ENCODE peak calls at places on chromosomes 3 and 15, in five cellular contexts. One of them, this sample, is unnamed.

GRCh38 chr3:23055733-23056376 is 147.3 kb upstream of the UBE2E2 start:
- DNase-seq in H1: no peak
- DNase-seq in A549: no peak
- DNase-seq in HepG2: no peak
- DNase-seq in K562: no peak
- DNase-seq in this sample: no peak

GRCh38 chr15:72365844-72366243 is 10.0 kb downstream of the HEXA start:
- DNase-seq in A549: no peak
- DNase-seq in H1: no peak
- DNase-seq in HepG2: no peak
- DNase-seq in K562: no peak
- DNase-seq in this sample: no peak

GRCh38 chr3:119731545-119732343 is 28.9 kb downstream of the CFAP91 start:
- DNase-seq in K562: peak; percentile 10
- DNase-seq in HepG2: no peak
- DNase-seq in A549: no peak
- DNase-seq in H1: no peak
- DNase-seq in this sample: peak; percentile 84

GRCh38 chr15:60854858-60855568 is 374.1 kb downstream of the RORA start:
- DNase-seq in H1: no peak
- DNase-seq in HepG2: no peak
- DNase-seq in A549: no peak
- DNase-seq in K562: no peak
- DNase-seq in this sample: no peak

GRCh38 chr3:102443021-102443420 is 8.2 kb downstream of the ZPLD1 start:
- DNase-seq in A549: no peak
- DNase-seq in HepG2: no peak
- DNase-seq in K562: no peak
- DNase-seq in H1: no peak
- DNase-seq in this sample: no peak

GRCh38 chr3:78707094-78707493 is 1060.7 kb downstream of the ROBO1 start:
- DNase-seq in H1: no peak
- DNase-seq in HepG2: no peak
- DNase-seq in A549: no peak
- DNase-seq in K562: no peak
- DNase-seq in this sample: no peak

GRCh38 chr3:77887611-77888010 is 847.7 kb downstream of the ROBO2 start:
- DNase-seq in K562: no peak
- DNase-seq in A549: no peak
- DNase-seq in H1: no peak
- DNase-seq in HepG2: no peak
- DNase-seq in this sample: no peak

GRCh38 chr15:42491540-42492225 is 742 bp upstream of the ZNF106 start:
- DNase-seq in A549: peak; percentile 30
- DNase-seq in HepG2: peak; percentile 27
- DNase-seq in K562: no peak
- DNase-seq in H1: no peak
- DNase-seq in this sample: no peak

GRCh38 chr3:44926172-44926571 is 49.8 kb downstream of the ZDHHC3 start:
- DNase-seq in HepG2: no peak
- DNase-seq in H1: no peak
- DNase-seq in A549: no peak
- DNase-seq in K562: peak; percentile 23
- DNase-seq in this sample: no peak

GRCh38 chr15:97009036-97009555 is 678.6 kb downstream of the NR2F2 start:
- DNase-seq in HepG2: no peak
- DNase-seq in H1: no peak
- DNase-seq in K562: no peak
- DNase-seq in A549: no peak
- DNase-seq in this sample: no peak

GRCh38 chr3:197750863-197751737 is 1.4 kb downstream of the FYTTD1 start:
- DNase-seq in HepG2: no peak
- DNase-seq in A549: peak; percentile 31
- DNase-seq in K562: peak; percentile 59
- DNase-seq in H1: no peak
- DNase-seq in this sample: peak; percentile 57

GRCh38 chr3:182259579-182259978 is 533.7 kb upstream of the ATP11B start:
- DNase-seq in HepG2: no peak
- DNase-seq in K562: no peak
- DNase-seq in H1: peak; percentile 54
- DNase-seq in A549: no peak
- DNase-seq in this sample: peak; percentile 23

GRCh38 chr3:109050591-109051167 is 67.3 kb downstream of the MORC1 start:
- DNase-seq in A549: peak; percentile 56
- DNase-seq in HepG2: peak; percentile 3
- DNase-seq in K562: peak; percentile 20
- DNase-seq in H1: no peak
- DNase-seq in this sample: peak; percentile 23

GRCh38 chr3:145639207-145639606 is 521.8 kb downstream of the PLOD2 start:
- DNase-seq in K562: no peak
- DNase-seq in HepG2: no peak
- DNase-seq in H1: no peak
- DNase-seq in A549: no peak
- DNase-seq in this sample: no peak

GRCh38 chr3:88059380-88060160 is 515 bp downstream of the ZNF654 start:
- DNase-seq in H1: no peak
- DNase-seq in HepG2: no peak
- DNase-seq in A549: no peak
- DNase-seq in K562: peak; percentile 51
- DNase-seq in this sample: no peak

GRCh38 chr3:18208856-18209255 is 216.3 kb downstream of the SATB1 start:
- DNase-seq in A549: no peak
- DNase-seq in K562: peak; percentile 23
- DNase-seq in H1: no peak
- DNase-seq in HepG2: no peak
- DNase-seq in this sample: no peak

GRCh38 chr3:179898024-179898423 is 138.7 kb downstream of the PEX5L start:
- DNase-seq in HepG2: peak; percentile 23
- DNase-seq in A549: peak; percentile 42
- DNase-seq in H1: no peak
- DNase-seq in K562: peak; percentile 79
- DNase-seq in this sample: peak; percentile 62

GRCh38 chr3:33372218-33373081 is 67.8 kb downstream of the UBP1 start:
- DNase-seq in H1: peak; percentile 55
- DNase-seq in HepG2: no peak
- DNase-seq in A549: peak; percentile 53
- DNase-seq in K562: peak; percentile 70
- DNase-seq in this sample: peak; percentile 71

GRCh38 chr3:182626484-182627467 is 166.5 kb upstream of the ATP11B start:
- DNase-seq in K562: no peak
- DNase-seq in A549: no peak
- DNase-seq in H1: no peak
- DNase-seq in HepG2: no peak
- DNase-seq in this sample: no peak

GRCh38 chr15:70466895-70467529 is 296.3 kb downstream of the UACA start:
- DNase-seq in H1: peak; percentile 56
- DNase-seq in A549: peak; percentile 79
- DNase-seq in HepG2: peak; percentile 29
- DNase-seq in K562: peak; percentile 59
- DNase-seq in this sample: peak; percentile 38

GRCh38 chr3:115275897-115276296 is 128.8 kb upstream of the ZBTB20 start:
- DNase-seq in A549: no peak
- DNase-seq in H1: no peak
- DNase-seq in K562: no peak
- DNase-seq in HepG2: no peak
- DNase-seq in this sample: no peak

GRCh38 chr3:25128735-25129134 is 299.3 kb upstream of the RARB start:
- DNase-seq in H1: no peak
- DNase-seq in A549: no peak
- DNase-seq in K562: no peak
- DNase-seq in HepG2: no peak
- DNase-seq in this sample: no peak

GRCh38 chr3:65483475-65483874 is 555.2 kb downstream of the MAGI1 start:
- DNase-seq in HepG2: no peak
- DNase-seq in A549: no peak
- DNase-seq in H1: no peak
- DNase-seq in K562: no peak
- DNase-seq in this sample: peak; percentile 93

GRCh38 chr3:24472358-24472757 is 22.3 kb downstream of the THRB start:
- DNase-seq in HepG2: no peak
- DNase-seq in A549: no peak
- DNase-seq in K562: no peak
- DNase-seq in H1: no peak
- DNase-seq in this sample: no peak

GRCh38 chr3:138803006-138803653 is 31.6 kb downstream of the PIK3CB start:
- DNase-seq in H1: no peak
- DNase-seq in A549: no peak
- DNase-seq in K562: no peak
- DNase-seq in HepG2: peak; percentile 15
- DNase-seq in this sample: no peak

GRCh38 chr3:59246719-59247401 is 197.0 kb upstream of the CFAP20DC start:
- DNase-seq in A549: no peak
- DNase-seq in H1: no peak
- DNase-seq in HepG2: no peak
- DNase-seq in K562: no peak
- DNase-seq in this sample: no peak

GRCh38 chr3:59245300-59245878 is 195.6 kb upstream of the CFAP20DC start:
- DNase-seq in HepG2: no peak
- DNase-seq in H1: no peak
- DNase-seq in K562: no peak
- DNase-seq in A549: no peak
- DNase-seq in this sample: peak; percentile 19

GRCh38 chr3:59247402-59247841 is 197.6 kb upstream of the CFAP20DC start:
- DNase-seq in K562: no peak
- DNase-seq in HepG2: no peak
- DNase-seq in H1: no peak
- DNase-seq in A549: no peak
- DNase-seq in this sample: no peak

GRCh38 chr3:59244343-59244742 is 194.5 kb upstream of the CFAP20DC start:
- DNase-seq in H1: no peak
- DNase-seq in A549: no peak
- DNase-seq in HepG2: no peak
- DNase-seq in K562: no peak
- DNase-seq in this sample: no peak

DNA sequence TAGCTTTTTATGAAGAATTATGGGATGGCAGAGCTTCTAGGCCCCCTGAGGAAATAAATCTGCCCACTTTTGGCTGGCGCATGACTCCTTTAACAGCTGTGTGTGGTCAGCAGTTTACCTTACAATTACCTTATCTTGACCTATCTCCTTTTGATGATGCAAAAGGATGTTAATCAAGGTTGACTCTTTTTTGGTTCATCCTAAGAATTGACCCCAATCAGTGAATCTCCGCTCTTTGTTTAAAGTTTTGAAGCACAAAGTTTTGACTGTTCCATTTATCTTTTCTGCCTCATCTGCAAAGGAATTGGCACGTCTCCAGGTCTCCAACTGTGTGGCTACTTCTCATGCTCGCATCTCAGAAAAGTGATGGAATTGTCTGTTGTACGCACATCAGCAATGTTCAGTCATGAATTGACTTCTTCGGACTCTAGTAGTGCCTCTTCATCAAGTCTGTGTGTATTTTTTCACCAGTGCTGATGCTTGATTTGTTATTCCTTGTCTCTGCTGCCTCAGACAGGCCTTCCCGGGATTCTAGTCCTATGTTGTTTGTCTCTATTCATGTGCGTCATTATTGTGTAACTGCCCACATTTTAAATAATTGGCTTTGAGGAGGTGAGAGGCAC is 196.2 kb upstream of the CFAP20DC start:
- DNase-seq in HepG2: no peak
- DNase-seq in K562: peak; percentile 3
- DNase-seq in A549: no peak
- DNase-seq in H1: no peak
- DNase-seq in this sample: no peak
- H3K4me1 ChIP-seq in HepG2: no peaks in the 10 kb centered on the region
- H3K4me1 ChIP-seq in K562: no peaks in the 10 kb centered on the region
- H3K4me1 ChIP-seq in A549: no peaks in the 10 kb centered on the region
- H3K4me1 ChIP-seq in H1: no peaks in the 10 kb centered on the region
- H3K4me1 ChIP-seq in this sample: peaks cover 7% of the 10 kb centered on the region

GRCh38 chr3:196638922-196639516 is 475 bp upstream of the NRROS start:
- DNase-seq in K562: no peak
- DNase-seq in A549: no peak
- DNase-seq in HepG2: no peak
- DNase-seq in H1: no peak
- DNase-seq in this sample: peak; percentile 28
- TF ChIP-seq JUN in K562: no peak
- TF ChIP-seq JUN in A549: no peak
- TF ChIP-seq JUN in HepG2: no peak
- TF ChIP-seq JUN in H1: no peak
- TF ChIP-seq JUN in this sample: no peak

GRCh38 chr3:159856496-159857098 is 132.0 kb upstream of the IL12A start:
- DNase-seq in H1: no peak
- DNase-seq in K562: no peak
- DNase-seq in HepG2: no peak
- DNase-seq in A549: no peak
- DNase-seq in this sample: peak; percentile 97
- H3K4me3 ChIP-seq in H1: no peak overlapping the region
- H3K4me3 ChIP-seq in K562: no peak overlapping the region
- H3K4me3 ChIP-seq in HepG2: no peak overlapping the region
- H3K4me3 ChIP-seq in A549: no peak overlapping the region
- H3K4me3 ChIP-seq in this sample: no peak overlapping the region

GRCh38 chr3:61077551-61077950 is 173.7 kb downstream of the FHIT start:
- DNase-seq in A549: no peak
- DNase-seq in K562: no peak
- DNase-seq in HepG2: no peak
- DNase-seq in H1: no peak
- DNase-seq in this sample: no peak
- H3K4me1 ChIP-seq in A549: no peaks in the 10 kb centered on the region
- H3K4me1 ChIP-seq in K562: no peaks in the 10 kb centered on the region
- H3K4me1 ChIP-seq in HepG2: no peaks in the 10 kb centered on the region
- H3K4me1 ChIP-seq in H1: peaks cover 2% of the 10 kb centered on the region
- H3K4me1 ChIP-seq in this sample: no peaks in the 10 kb centered on the region

GRCh38 chr15:45185903-45186770 is 1.6 kb downstream of the SHF start:
- DNase-seq in H1: no peak
- DNase-seq in HepG2: no peak
- DNase-seq in A549: no peak
- DNase-seq in K562: no peak
- DNase-seq in this sample: no peak
- TF ChIP-seq JUN in H1: no peak
- TF ChIP-seq JUN in HepG2: no peak
- TF ChIP-seq JUN in A549: no peak
- TF ChIP-seq JUN in K562: no peak
- TF ChIP-seq JUN in this sample: no peak

GRCh38 chr15:78077053-78077859 is at the start of gene TBC1D2B:
- DNase-seq in HepG2: no peak
- DNase-seq in K562: peak; percentile 75
- DNase-seq in A549: peak; percentile 58
- DNase-seq in H1: peak; percentile 82
- DNase-seq in this sample: peak; percentile 51
- H3K4me3 ChIP-seq in HepG2: peak within 1 kb of the TSS; percentile 78
- H3K4me3 ChIP-seq in K562: peak within 1 kb of the TSS; percentile 81
- H3K4me3 ChIP-seq in A549: peak within 1 kb of the TSS; percentile 83
- H3K4me3 ChIP-seq in H1: peak within 1 kb of the TSS; percentile 61
- H3K4me3 ChIP-seq in this sample: peak within 1 kb of the TSS; percentile 63